ENCODE peak calls at places on chromosome 11, in five cellular contexts. One of them, this sample, is unnamed.

GRCh38 chr11:29271616-29272015 is 745.2 kb downstream of the KCNA4 start:
- DNase-seq in T-cell: no peak
- DNase-seq in KBM-7: no peak
- DNase-seq in GM10248: no peak
- DNase-seq in stromal cell of bone marrow: no peak
- DNase-seq in this sample: no peak

GRCh38 chr11:1739576-1739975 is 10.8 kb downstream of the IFITM10 start:
- DNase-seq in stromal cell of bone marrow: no peak
- DNase-seq in T-cell: no peak
- DNase-seq in KBM-7: no peak
- DNase-seq in GM10248: peak
- DNase-seq in this sample: no peak

GRCh38 chr11:95556342-95557151 is 233.0 kb downstream of the FAM76B start:
- DNase-seq in T-cell: no peak
- DNase-seq in GM10248: peak
- DNase-seq in KBM-7: no peak
- DNase-seq in stromal cell of bone marrow: peak
- DNase-seq in this sample: no peak

GRCh38 chr11:134258577-134258976 is 5.2 kb downstream of the ACAD8 start:
- DNase-seq in T-cell: no peak
- DNase-seq in KBM-7: no peak
- DNase-seq in GM10248: no peak
- DNase-seq in stromal cell of bone marrow: no peak
- DNase-seq in this sample: no peak

GRCh38 chr11:35087648-35088047 is 51.3 kb upstream of the CD44 start:
- DNase-seq in KBM-7: peak
- DNase-seq in stromal cell of bone marrow: no peak
- DNase-seq in T-cell: no peak
- DNase-seq in GM10248: no peak
- DNase-seq in this sample: no peak

GRCh38 chr11:46381046-46381835 is at the start of gene MDK:
- DNase-seq in GM10248: peak
- DNase-seq in stromal cell of bone marrow: no peak
- DNase-seq in KBM-7: no peak
- DNase-seq in T-cell: no peak
- DNase-seq in this sample: no peak

GRCh38 chr11:130772266-130773227 is 143.7 kb downstream of the SNX19 start:
- DNase-seq in KBM-7: no peak
- DNase-seq in GM10248: no peak
- DNase-seq in stromal cell of bone marrow: peak
- DNase-seq in T-cell: no peak
- DNase-seq in this sample: no peak

GRCh38 chr11:115334932-115335788 is 169.1 kb downstream of the CADM1 start:
- DNase-seq in T-cell: no peak
- DNase-seq in stromal cell of bone marrow: no peak
- DNase-seq in GM10248: peak
- DNase-seq in KBM-7: peak
- DNase-seq in this sample: no peak

GRCh38 chr11:75522645-75523044 is 3.1 kb downstream of the GDPD5 start:
- DNase-seq in T-cell: no peak
- DNase-seq in KBM-7: no peak
- DNase-seq in stromal cell of bone marrow: no peak
- DNase-seq in GM10248: no peak
- DNase-seq in this sample: no peak

GRCh38 chr11:86802601-86803051 is 2.3 kb downstream of the PRSS23 start:
- DNase-seq in stromal cell of bone marrow: no peak
- DNase-seq in GM10248: no peak
- DNase-seq in KBM-7: peak
- DNase-seq in T-cell: no peak
- DNase-seq in this sample: no peak